ENCODE peak calls at places on chromosomes 5 and 9, in ten cellular contexts. G is stimulated activated CD4-positive, alpha-beta T cell treated with anti-CD3 and anti-CD28 coated beads, Interleukin-12 subunit alpha, Interleukin-12 subunit beta, amount 100 ng/mL, for 4 hours; D is NCI-H510A treated with DMSO at 0.1 percent for 48 hours; S is AG04449; V is NCI-H2227 treated with DMSO at 0.1 percent for 48 hours; Q is HCT116; F is germinal center; E is kidney; H is GM20000; I is HepG2. B is an unnamed sample.

GRCh38 chr9:132543960-132544359 is 38.4 kb upstream of the BARHL1 start:
- DNase-seq in I (no peak), Q (no peak), E (peak; percentile 60), H (no peak), V (no peak), F (no peak), S (no peak), D (peak; percentile 70), G (no peak), B (no peak)

GRCh38 chr5:66436721-66437120 is 159.5 kb upstream of the MAST4 start:
- DNase-seq in F (peak; percentile 21), Q (peak; percentile 16), G (no peak), D (no peak), S (no peak), V (no peak), I (peak; percentile 6), H (peak; percentile 13), E (no peak), B (no peak)

GRCh38 chr5:178785999-178786398 is 55.5 kb upstream of the ZNF354A start:
- DNase-seq in V (no peak), E (no peak), D (no peak), Q (no peak), I (no peak), H (no peak), F (no peak), S (no peak), G (no peak), B (no peak)

GRCh38 chr5:40791715-40792139 is 6.4 kb downstream of the PRKAA1 start:
- DNase-seq in Q (no peak), H (no peak), V (no peak), S (no peak), G (no peak), D (no peak), E (no peak), I (peak; percentile 72), F (no peak), B (no peak)

GRCh38 chr5:146447734-146448380 is 724 bp downstream of the TCERG1 start:
- DNase-seq in G (peak; percentile 43), V (no peak), E (no peak), Q (no peak), I (peak; percentile 47), H (no peak), D (no peak), S (no peak), F (peak; percentile 41), B (peak; percentile 16)

GRCh38 chr9:7402704-7403389 is 396.7 kb downstream of the DMAC1 start:
- DNase-seq in S (no peak), I (no peak), D (peak; percentile 5), E (no peak), F (no peak), V (no peak), Q (no peak), H (no peak), G (no peak), B (no peak)

GRCh38 chr9:4080889-4081548 is 218.8 kb downstream of the GLIS3 start:
- DNase-seq in V (peak; percentile 33), H (no peak), S (no peak), G (no peak), F (no peak), Q (no peak), I (no peak), D (no peak), E (no peak), B (no peak)

GRCh38 chr5:42250-42649 is 49.7 kb upstream of the PLEKHG4B start:
- DNase-seq in D (no peak), E (no peak), V (no peak), Q (no peak), G (no peak), S (no peak), I (no peak), F (no peak), H (no peak), B (no peak)

GRCh38 chr5:125668904-125669303 is 754.3 kb upstream of the GRAMD2B start:
- DNase-seq in F (no peak), S (no peak), E (no peak), H (no peak), I (no peak), D (no peak), Q (no peak), V (peak; percentile 80), G (no peak), B (no peak)

GRCh38 chr9:95494022-95494415 is 22.8 kb downstream of the PTCH1 start:
- DNase-seq in I (no peak), D (peak; percentile 91), F (peak; percentile 26), G (peak; percentile 45), E (peak; percentile 80), S (no peak), V (peak; percentile 61), H (no peak), Q (no peak), B (no peak)

GRCh38 chr5:141934099-141934844 is 10.6 kb downstream of the DELE1 start:
- DNase-seq in D (peak; percentile 37), Q (no peak), E (no peak), G (no peak), F (no peak), I (no peak), V (no peak), H (no peak), S (no peak), B (no peak)